ENCODE peak calls at places on chromosomes 4 and X, in ten cellular contexts. One of them, this sample, is unnamed.
A peak's percentile ranks its signal among the peaks of the same experiment; 100 is the strongest.

GRCh38 chr4:6275898-6276563 is 6.4 kb downstream of the WFS1 start:
- DNase-seq in amniotic epithelial cell: no peak
- DNase-seq in right lobe of liver: no peak
- DNase-seq in hippocampal formation: no peak
- DNase-seq in Calu3: no peak
- DNase-seq in frontal cortex: no peak
- DNase-seq in prostate gland: no peak
- DNase-seq in mesendoderm: no peak
- DNase-seq in iPS DF 6.9: no peak
- DNase-seq in choroid plexus epithelial cell: no peak
- DNase-seq in this sample: no peak

GRCh38 chr4:1410491-1411325 is 4.5 kb upstream of the NKX1-1 start:
- DNase-seq in amniotic epithelial cell: peak; percentile 9
- DNase-seq in right lobe of liver: peak; percentile 36
- DNase-seq in hippocampal formation: no peak
- DNase-seq in Calu3: peak; percentile 22
- DNase-seq in frontal cortex: peak; percentile 72
- DNase-seq in prostate gland: no peak
- DNase-seq in mesendoderm: peak; percentile 82
- DNase-seq in iPS DF 6.9: peak; percentile 64
- DNase-seq in choroid plexus epithelial cell: peak; percentile 54
- DNase-seq in this sample: no peak

GRCh38 chr4:153616005-153616555 is 68.0 kb upstream of the TLR2 start:
- DNase-seq in amniotic epithelial cell: no peak
- DNase-seq in right lobe of liver: no peak
- DNase-seq in hippocampal formation: no peak
- DNase-seq in Calu3: no peak
- DNase-seq in frontal cortex: no peak
- DNase-seq in prostate gland: no peak
- DNase-seq in mesendoderm: no peak
- DNase-seq in iPS DF 6.9: no peak
- DNase-seq in choroid plexus epithelial cell: no peak
- DNase-seq in this sample: no peak

GRCh38 chr4:92234393-92235176 is 69.2 kb upstream of the GRID2 start:
- DNase-seq in amniotic epithelial cell: peak; percentile 99
- DNase-seq in right lobe of liver: no peak
- DNase-seq in hippocampal formation: no peak
- DNase-seq in Calu3: peak; percentile 26
- DNase-seq in frontal cortex: no peak
- DNase-seq in prostate gland: peak; percentile 45
- DNase-seq in mesendoderm: no peak
- DNase-seq in iPS DF 6.9: no peak
- DNase-seq in choroid plexus epithelial cell: peak; percentile 99
- DNase-seq in this sample: no peak

GRCh38 chrX:42577936-42578335 is 200.0 kb downstream of the PPP1R2C start:
- DNase-seq in amniotic epithelial cell: no peak
- DNase-seq in right lobe of liver: no peak
- DNase-seq in hippocampal formation: no peak
- DNase-seq in Calu3: no peak
- DNase-seq in frontal cortex: no peak
- DNase-seq in prostate gland: no peak
- DNase-seq in mesendoderm: no peak
- DNase-seq in iPS DF 6.9: no peak
- DNase-seq in choroid plexus epithelial cell: peak; percentile 1
- DNase-seq in this sample: no peak

GRCh38 chr4:125390126-125390525 is 75.4 kb downstream of the FAT4 start:
- DNase-seq in amniotic epithelial cell: peak; percentile 81
- DNase-seq in right lobe of liver: no peak
- DNase-seq in hippocampal formation: no peak
- DNase-seq in Calu3: no peak
- DNase-seq in frontal cortex: no peak
- DNase-seq in prostate gland: no peak
- DNase-seq in mesendoderm: no peak
- DNase-seq in iPS DF 6.9: no peak
- DNase-seq in choroid plexus epithelial cell: peak; percentile 88
- DNase-seq in this sample: no peak

GRCh38 chrX:150363561-150364346 is 637 bp downstream of the MAMLD1 start:
- DNase-seq in amniotic epithelial cell: peak; percentile 27
- DNase-seq in right lobe of liver: peak; percentile 51
- DNase-seq in hippocampal formation: peak; percentile 26
- DNase-seq in Calu3: peak; percentile 49
- DNase-seq in frontal cortex: peak; percentile 42
- DNase-seq in prostate gland: no peak
- DNase-seq in mesendoderm: peak; percentile 34
- DNase-seq in iPS DF 6.9: no peak
- DNase-seq in choroid plexus epithelial cell: peak; percentile 44
- DNase-seq in this sample: no peak

GRCh38 chr4:89356086-89356485 is 48.5 kb upstream of the GPRIN3 start:
- DNase-seq in amniotic epithelial cell: peak; percentile 20
- DNase-seq in right lobe of liver: no peak
- DNase-seq in hippocampal formation: no peak
- DNase-seq in Calu3: no peak
- DNase-seq in frontal cortex: no peak
- DNase-seq in prostate gland: no peak
- DNase-seq in mesendoderm: no peak
- DNase-seq in iPS DF 6.9: no peak
- DNase-seq in choroid plexus epithelial cell: no peak
- DNase-seq in this sample: no peak

GRCh38 chr4:8278421-8279287 is 9.1 kb downstream of the HTRA3 start:
- DNase-seq in amniotic epithelial cell: peak; percentile 96
- DNase-seq in right lobe of liver: no peak
- DNase-seq in hippocampal formation: no peak
- DNase-seq in Calu3: no peak
- DNase-seq in frontal cortex: no peak
- DNase-seq in prostate gland: no peak
- DNase-seq in mesendoderm: no peak
- DNase-seq in iPS DF 6.9: no peak
- DNase-seq in choroid plexus epithelial cell: peak; percentile 77
- DNase-seq in this sample: no peak

This sample was measured in esophagus muscularis mucosa.